ENCODE peak calls at places on chromosome 22, in four cellular contexts. E, U, D and L are unnamed samples.

GRCh38 chr22:39454385-39454871 is 2.4 kb upstream of the MGAT3 start:
- DNase-seq in E (no peak), D (no peak), U (no peak), L (no peak)

GRCh38 chr22:17117400-17117799 is 3.8 kb downstream of the TMEM121B start:
- DNase-seq in E (no peak), D (no peak), U (no peak), L (no peak)

GRCh38 chr22:42270512-42271190 is at the start of gene TCF20:
- DNase-seq in D (peak), U (peak), E (peak), L (peak)

GRCh38 chr22:37060801-37061610 is 9.5 kb downstream of the KCTD17 start:
- DNase-seq in U (no peak), E (no peak), D (no peak), L (no peak)

GRCh38 chr22:21712751-21713427 is 22.7 kb downstream of the YPEL1 start:
- DNase-seq in E (peak), U (peak), D (peak), L (no peak)

GRCh38 chr22:22019659-22020424 is 37.3 kb upstream of the TOP3B start:
- DNase-seq in E (no peak), U (no peak), D (no peak), L (no peak)

GRCh38 chr22:24989541-24989951 is 37.0 kb downstream of the KIAA1671 start:
- DNase-seq in U (no peak), E (peak), D (no peak), L (no peak)

GRCh38 chr22:17541476-17541875 is 21.8 kb upstream of the SLC25A18 start:
- DNase-seq in E (no peak), U (no peak), D (no peak), L (no peak)

GRCh38 chr22:32564170-32565001 is 89.8 kb downstream of the FBXO7 start:
- DNase-seq in D (no peak), E (peak), U (no peak), L (no peak)

GRCh38 chr22:24434472-24435322 is 7.3 kb downstream of the ADORA2A start:
- DNase-seq in U (peak), E (peak), D (peak), L (peak)

GRCh38 chr22:36398602-36399472 is 11.1 kb upstream of the MYH9 start:
- DNase-seq in U (no peak), E (peak), D (no peak), L (no peak)

GRCh38 chr22:48663297-48663696 is 1164.4 kb downstream of the BRD1 start:
- DNase-seq in E (no peak), D (no peak), U (peak), L (no peak)
- TF ChIP-seq CTCF in E (peak), D (no peak), U (peak), L (no peak)

GRCh38 chr22:19854778-19855503 is at the start of the genes GNB1L and RTL10:
- DNase-seq in E (peak), D (peak), U (peak), L (peak)
- TF ChIP-seq CTCF in E (no peak), D (peak), U (peak), L (no peak)

GRCh38 chr22:19875531-19876313 is 21.0 kb upstream of the GNB1L start:
- DNase-seq in D (no peak), E (no peak), U (no peak), L (no peak)
- TF ChIP-seq CTCF in D (no peak), E (no peak), U (no peak), L (no peak)

DNA sequence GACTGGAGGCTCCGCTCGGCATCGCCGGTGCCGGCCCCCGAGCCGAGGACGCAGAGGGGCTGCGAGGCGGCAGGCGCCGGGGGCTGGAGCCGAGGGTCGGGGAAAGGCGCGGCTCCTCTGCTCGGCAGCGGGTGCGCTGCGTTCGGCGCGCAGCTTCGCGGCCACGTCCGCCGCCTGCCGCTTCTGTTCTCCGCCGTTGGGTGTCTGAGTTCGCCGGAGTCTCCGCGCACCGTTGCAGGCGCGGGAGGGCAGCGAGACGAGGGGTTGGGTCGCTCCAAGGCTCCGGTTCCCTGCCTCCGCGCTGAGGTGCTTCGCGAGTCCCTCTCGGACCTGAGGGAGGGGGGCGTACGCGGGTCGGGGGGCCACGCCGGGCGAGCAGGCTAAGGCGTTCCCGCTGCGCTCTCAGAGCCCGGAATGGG is 350 bp downstream of the MN1 start:
- DNase-seq in D (peak), U (no peak), E (no peak), L (peak)
- TF ChIP-seq CTCF in D (no peak), U (no peak), E (no peak), L (no peak)

GRCh38 chr22:46563381-46564083 is 26.1 kb upstream of the CELSR1 start:
- DNase-seq in E (no peak), U (peak), D (peak), L (peak)
- TF ChIP-seq CTCF in E (peak), U (peak), D (peak), L (peak)